ENCODE peak calls at places on chromosomes 1 and 21, in nine cellular contexts. O, M, J, Z, D, N, S, F and C are unnamed samples.

GRCh38 chr1:67735806-67736627 is 51.0 kb downstream of the GADD45A start:
- DNase-seq in O (peak), M (peak), J (peak), Z (peak), D (peak), N (peak), S (no peak), F (peak), C (peak)

GRCh38 chr21:37871121-37871862 is 45.0 kb downstream of the KCNJ6 start:
- DNase-seq in O (peak), M (no peak), J (no peak), Z (no peak), D (no peak), N (no peak), S (no peak), F (peak), C (no peak)

GRCh38 chr1:223531742-223532341 is 133.7 kb downstream of the CAPN8 start:
- DNase-seq in O (peak), M (peak), J (peak), Z (peak), D (peak), N (peak), S (peak), F (peak), C (peak)

GRCh38 chr1:232267837-232268598 is 361.9 kb downstream of the SIPA1L2 start:
- DNase-seq in O (no peak), M (no peak), J (no peak), Z (no peak), D (no peak), N (no peak), S (no peak), F (no peak), C (no peak)

GRCh38 chr1:6776895-6777294 is 8.4 kb upstream of the CAMTA1 start:
- DNase-seq in O (no peak), M (no peak), J (peak), Z (no peak), D (no peak), N (no peak), S (no peak), F (no peak), C (no peak)

GRCh38 chr1:232367293-232367692 is 262.6 kb downstream of the SIPA1L2 start:
- DNase-seq in O (no peak), M (no peak), J (no peak), Z (no peak), D (peak), N (no peak), S (peak), F (peak), C (no peak)

GRCh38 chr1:154599658-154600057 is 8.3 kb downstream of the ADAR start:
- DNase-seq in O (peak), M (no peak), J (no peak), Z (no peak), D (no peak), N (no peak), S (no peak), F (no peak), C (no peak)

GRCh38 chr21:26572026-26572425 is 1.1 kb downstream of the CYYR1 start:
- DNase-seq in O (no peak), M (no peak), J (no peak), Z (no peak), D (no peak), N (no peak), S (no peak), F (no peak), C (no peak)

GRCh38 chr1:229378586-229379442 is 36.0 kb upstream of the CCSAP start:
- DNase-seq in O (peak), M (no peak), J (no peak), Z (no peak), D (no peak), N (no peak), S (peak), F (no peak), C (peak)

GRCh38 chr1:39105841-39106765 is 80.0 kb downstream of the NDUFS5 start:
- DNase-seq in O (peak), M (peak), J (no peak), Z (no peak), D (peak), N (peak), S (peak), F (peak), C (peak)

GRCh38 chr1:215518594-215518993 is 48.5 kb upstream of the KCTD3 start:
- DNase-seq in O (no peak), M (no peak), J (no peak), Z (no peak), D (no peak), N (no peak), S (no peak), F (no peak), C (no peak)

GRCh38 chr1:39852214-39852791 is 31.0 kb downstream of the TRIT1 start:
- DNase-seq in O (no peak), M (no peak), J (no peak), Z (no peak), D (peak), N (no peak), S (no peak), F (peak), C (no peak)

GRCh38 chr1:225329041-225329440 is 98.8 kb downstream of the LBR start:
- DNase-seq in O (no peak), M (no peak), J (no peak), Z (no peak), D (peak), N (no peak), S (no peak), F (peak), C (no peak)

GRCh38 chr1:39189592-39190041 is 14.9 kb upstream of the MACF1 start:
- DNase-seq in O (peak), M (no peak), J (no peak), Z (no peak), D (no peak), N (no peak), S (no peak), F (peak), C (no peak)

GRCh38 chr1:97092824-97093223 is 371.2 kb downstream of the PTBP2 start:
- DNase-seq in O (no peak), M (no peak), J (no peak), Z (no peak), D (no peak), N (no peak), S (no peak), F (no peak), C (no peak)

GRCh38 chr1:61287014-61287413 is 204.7 kb downstream of the NFIA start:
- DNase-seq in O (peak), M (no peak), J (no peak), Z (no peak), D (no peak), N (no peak), S (no peak), F (peak), C (no peak)

GRCh38 chr1:111576547-111576946 is 43.0 kb upstream of the RAP1A start:
- DNase-seq in O (no peak), M (no peak), J (no peak), Z (no peak), D (peak), N (no peak), S (no peak), F (no peak), C (no peak)

GRCh38 chr1:156281281-156282142 is 1.1 kb downstream of the SMG5 start:
- DNase-seq in O (peak), M (peak), J (peak), Z (no peak), D (peak), N (peak), S (peak), F (peak), C (peak)

GRCh38 chr1:167627865-167628641 is 2.0 kb upstream of the RCSD1 start:
- DNase-seq in O (no peak), M (peak), J (peak), Z (no peak), D (no peak), N (no peak), S (no peak), F (peak), C (no peak)

GRCh38 chr1:200488375-200489165 is 78.7 kb upstream of the ZNF281 start:
- DNase-seq in O (peak), M (peak), J (peak), Z (peak), D (peak), N (peak), S (peak), F (peak), C (peak)

GRCh38 chr1:58780586-58781452 is 3.0 kb downstream of the JUN start:
- DNase-seq in O (peak), M (no peak), J (no peak), Z (no peak), D (peak), N (no peak), S (peak), F (no peak), C (no peak)

GRCh38 chr1:10338047-10338446 is 60.8 kb upstream of the PGD start:
- DNase-seq in O (peak), M (peak), J (peak), Z (peak), D (peak), N (peak), S (peak), F (peak), C (peak)

GRCh38 chr21:25080706-25081495 is 526.4 kb downstream of the MRPL39 start:
- DNase-seq in O (peak), M (no peak), J (no peak), Z (no peak), D (no peak), N (no peak), S (no peak), F (no peak), C (no peak)

GRCh38 chr21:27647921-27648320 is 681.0 kb upstream of the ADAMTS5 start:
- DNase-seq in O (peak), M (no peak), J (no peak), Z (no peak), D (no peak), N (no peak), S (no peak), F (peak), C (no peak)

GRCh38 chr1:58779059-58779754 is 4.6 kb downstream of the JUN start:
- DNase-seq in O (no peak), M (no peak), J (no peak), Z (no peak), D (peak), N (no peak), S (peak), F (no peak), C (no peak)

GRCh38 chr1:159843459-159843858 is 16.8 kb downstream of the SLAMF8 start:
- DNase-seq in O (no peak), M (no peak), J (no peak), Z (no peak), D (no peak), N (no peak), S (no peak), F (no peak), C (no peak)

GRCh38 chr1:85554630-85555327 is 25.8 kb upstream of the CCN1 start:
- DNase-seq in O (peak), M (no peak), J (no peak), Z (no peak), D (no peak), N (no peak), S (no peak), F (peak), C (no peak)

GRCh38 chr1:67724928-67725560 is 40.0 kb downstream of the GADD45A start:
- DNase-seq in O (peak), M (no peak), J (no peak), Z (no peak), D (no peak), N (no peak), S (no peak), F (peak), C (no peak)

GRCh38 chr1:109527098-109527811 is 12.4 kb upstream of the GPR61 start:
- DNase-seq in O (no peak), M (no peak), J (no peak), Z (no peak), D (no peak), N (no peak), S (no peak), F (no peak), C (no peak)

GRCh38 chr1:85947223-85947622 is 209.3 kb downstream of the COL24A1 start:
- DNase-seq in O (no peak), M (peak), J (no peak), Z (no peak), D (no peak), N (no peak), S (no peak), F (no peak), C (no peak)

GRCh38 chr1:61808968-61809367 is 66.7 kb downstream of the PATJ start:
- DNase-seq in O (peak), M (no peak), J (no peak), Z (no peak), D (no peak), N (no peak), S (no peak), F (peak), C (no peak)

GRCh38 chr1:87888456-87888855 is 559.8 kb downstream of the LMO4 start:
- DNase-seq in O (peak), M (no peak), J (no peak), Z (no peak), D (peak), N (no peak), S (no peak), F (peak), C (no peak)

GRCh38 chr1:8814870-8815269 is 2.6 kb downstream of the RERE start:
- DNase-seq in O (no peak), M (no peak), J (peak), Z (no peak), D (peak), N (peak), S (peak), F (no peak), C (peak)

GRCh38 chr1:182630586-182630985 is 26.4 kb upstream of the RGS16 start:
- DNase-seq in O (no peak), M (no peak), J (no peak), Z (no peak), D (no peak), N (no peak), S (peak), F (no peak), C (peak)
- H3K4me2 ChIP-seq in O (no peak), M (no peak), J (peak), Z (peak), D (no peak), N (no peak), S (peak), F (no peak), C (peak)

GRCh38 chr1:77744576-77744975 is 15.1 kb downstream of the USP33 start:
- DNase-seq in O (no peak), M (no peak), J (no peak), Z (no peak), D (no peak), N (no peak), S (peak), F (peak), C (no peak)
- TF ChIP-seq EZH2phosphoT487 in O (no peak), M (no peak), J (no peak), Z (no peak), D (no peak), N (no peak), S (no peak), F (no peak), C (no peak)

GRCh38 chr1:19268445-19268844 is 16.8 kb downstream of the MRTO4 start:
- DNase-seq in O (no peak), M (no peak), J (no peak), Z (no peak), D (no peak), N (no peak), S (no peak), F (no peak), C (no peak)
- H3K4me2 ChIP-seq in O (no peak), M (no peak), J (no peak), Z (no peak), D (no peak), N (no peak), S (no peak), F (no peak), C (no peak)

DNA sequence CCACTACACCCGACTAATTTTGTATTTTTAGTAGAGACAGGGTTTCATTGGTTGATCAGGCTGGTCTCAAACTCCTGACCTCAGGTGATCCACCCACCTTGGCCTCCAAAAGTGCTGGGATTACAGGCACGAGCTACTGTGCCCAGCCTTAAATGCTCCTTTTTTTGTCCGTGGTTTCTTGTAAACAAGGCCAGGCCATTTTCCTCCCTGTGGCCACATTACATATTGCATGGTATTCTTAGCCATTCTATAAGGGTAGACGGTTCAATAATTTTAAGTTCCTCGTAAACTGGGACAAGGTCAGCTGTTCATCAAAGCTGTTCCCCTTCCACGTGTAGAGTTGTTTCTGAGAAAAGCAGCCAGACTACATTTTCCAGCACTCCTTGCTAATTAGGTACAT is 10.3 kb upstream of the LUZP1 start:
- DNase-seq in O (peak), M (no peak), J (peak), Z (no peak), D (no peak), N (peak), S (peak), F (peak), C (peak)
- TF ChIP-seq EZH2phosphoT487 in O (no peak), M (no peak), J (no peak), Z (no peak), D (no peak), N (no peak), S (no peak), F (no peak), C (no peak)

GRCh38 chr21:38911523-38912354 is 106.0 kb downstream of the ETS2 start:
- DNase-seq in O (no peak), M (no peak), J (no peak), Z (no peak), D (no peak), N (no peak), S (no peak), F (peak), C (no peak)

GRCh38 chr21:38912355-38912619 is 106.6 kb downstream of the ETS2 start:
- DNase-seq in O (no peak), M (no peak), J (no peak), Z (no peak), D (no peak), N (no peak), S (no peak), F (no peak), C (no peak)

GRCh38 chr21:38909929-38910328 is 104.2 kb downstream of the ETS2 start:
- DNase-seq in O (no peak), M (no peak), J (no peak), Z (no peak), D (no peak), N (no peak), S (no peak), F (no peak), C (no peak)

GRCh38 chr21:38909109-38909508 is 103.4 kb downstream of the ETS2 start:
- DNase-seq in O (no peak), M (no peak), J (no peak), Z (no peak), D (no peak), N (no peak), S (no peak), F (no peak), C (no peak)

GRCh38 chr21:38910390-38911008 is 104.8 kb downstream of the ETS2 start:
- DNase-seq in O (no peak), M (no peak), J (no peak), Z (peak), D (no peak), N (peak), S (no peak), F (peak), C (no peak)
- H3K4me2 ChIP-seq in O (no peak), M (no peak), J (no peak), Z (peak), D (no peak), N (no peak), S (no peak), F (peak), C (no peak)

DNA sequence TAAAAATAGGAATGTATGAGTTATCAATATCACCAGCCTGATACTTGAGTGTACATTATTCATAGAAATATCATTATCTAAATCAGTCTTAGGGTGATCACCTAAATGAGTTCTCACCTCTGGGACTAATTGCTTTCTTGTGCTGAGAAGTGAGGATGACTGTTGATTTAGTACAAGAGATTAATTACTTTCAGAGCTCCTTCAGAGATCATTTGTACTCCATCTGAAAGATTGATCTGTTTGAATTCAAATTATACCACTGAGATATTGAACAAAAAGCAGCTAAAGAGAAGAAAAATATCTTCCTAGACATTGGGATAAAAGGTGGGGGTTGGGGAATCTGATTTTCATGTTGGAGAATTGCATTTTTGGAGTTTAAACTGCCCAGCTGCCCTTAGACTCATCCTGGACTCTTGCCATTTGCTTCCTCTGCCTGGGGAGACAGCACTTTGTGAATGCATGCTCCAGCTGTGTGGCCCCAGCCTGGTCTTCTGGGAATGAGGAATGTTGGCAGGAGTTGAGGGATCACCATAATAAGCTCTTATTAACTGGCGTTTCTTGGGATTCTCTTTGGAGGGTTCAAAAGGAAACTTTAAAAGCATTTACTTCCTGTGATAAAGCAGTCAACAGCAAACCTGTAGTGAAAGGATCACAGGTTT is 19.7 kb upstream of the PGBD2 start:
- DNase-seq in O (peak), M (no peak), J (no peak), Z (no peak), D (no peak), N (no peak), S (peak), F (no peak), C (peak)
- TF ChIP-seq EZH2phosphoT487 in O (no peak), M (no peak), J (no peak), Z (no peak), D (no peak), N (no peak), S (no peak), F (no peak), C (no peak)

GRCh38 chr21:41948901-41949300 is 4.9 kb downstream of the C2CD2 start:
- DNase-seq in O (no peak), M (no peak), J (no peak), Z (no peak), D (no peak), N (no peak), S (no peak), F (no peak), C (no peak)
- H3K4me2 ChIP-seq in O (no peak), M (no peak), J (no peak), Z (no peak), D (no peak), N (no peak), S (no peak), F (no peak), C (no peak)